ENCODE peak calls at places on chromosomes 7 and 10, in six cellular contexts. O is neuronal stem cell, R is fibroblast of lung, X is mammary epithelial cell, Z is MM.1S, W is K562. U is an unnamed sample.

GRCh38 chr7:15687645-15688025 is 1.2 kb upstream of the MEOX2 start:
- DNase-seq in X (no peak), Z (no peak), O (peak), R (no peak), W (no peak), U (no peak)

GRCh38 chr7:71846160-71846559 is 566.0 kb downstream of the CALN1 start:
- DNase-seq in X (no peak), W (no peak), O (peak), R (no peak), Z (no peak), U (no peak)

GRCh38 chr7:116560021-116560970 is 35.5 kb downstream of the CAV1 start:
- DNase-seq in X (no peak), O (peak), R (peak), Z (no peak), W (no peak), U (no peak)

GRCh38 chr7:150973571-150974451 is 4.3 kb downstream of the KCNH2 start:
- DNase-seq in W (peak), Z (peak), O (no peak), R (no peak), X (no peak), U (peak)

GRCh38 chr7:44142028-44142427 is 896 bp upstream of the MYL7 start:
- DNase-seq in R (no peak), X (no peak), O (no peak), W (no peak), Z (no peak), U (no peak)

GRCh38 chr7:29017666-29018065 is 59.5 kb upstream of the TRIL start:
- DNase-seq in O (no peak), X (no peak), R (peak), Z (no peak), W (no peak), U (no peak)

GRCh38 chr7:133681529-133681928 is 428.7 kb downstream of the EXOC4 start:
- DNase-seq in R (no peak), Z (no peak), W (no peak), X (no peak), O (no peak), U (no peak)

GRCh38 chr7:112484671-112485097 is 3.9 kb downstream of the LSMEM1 start:
- DNase-seq in R (peak), O (no peak), W (no peak), Z (no peak), X (peak), U (no peak)

GRCh38 chr10:100999742-101000601 is at the start of gene LZTS2:
- DNase-seq in Z (peak), X (peak), R (no peak), O (no peak), W (peak), U (no peak)

GRCh38 chr10:98296514-98296913 is 28.5 kb upstream of the LOXL4 start:
- DNase-seq in W (no peak), X (peak), Z (no peak), O (no peak), R (no peak), U (no peak)

GRCh38 chr10:92839191-92840085 is 8.9 kb upstream of the EXOC6 start:
- DNase-seq in W (peak), Z (peak), O (no peak), R (peak), X (no peak), U (peak)

GRCh38 chr10:28763471-28763870 is 86.2 kb downstream of the BAMBI start:
- DNase-seq in O (peak), X (no peak), R (peak), Z (no peak), W (no peak), U (no peak)

GRCh38 chr10:63603709-63604445 is 82.7 kb downstream of the REEP3 start:
- DNase-seq in X (no peak), O (no peak), W (no peak), R (peak), Z (peak), U (no peak)

GRCh38 chr10:3068201-3068967 is 1.0 kb downstream of the PFKP start:
- DNase-seq in O (no peak), R (peak), X (peak), Z (no peak), W (peak), U (peak)

GRCh38 chr7:141014091-141014490 is 661 bp downstream of the MRPS33 start:
- DNase-seq in W (peak), O (peak), Z (no peak), R (peak), X (no peak), U (peak)

GRCh38 chr7:113891828-113892227 is 27.0 kb downstream of the PPP1R3A start:
- DNase-seq in X (peak), Z (no peak), W (no peak), O (no peak), R (peak), U (no peak)

GRCh38 chr7:41814888-41815287 is 112.0 kb upstream of the INHBA start:
- DNase-seq in O (no peak), X (no peak), Z (no peak), R (no peak), W (no peak), U (no peak)

GRCh38 chr7:141039366-141039765 is 24.6 kb upstream of the MRPS33 start:
- DNase-seq in X (no peak), W (no peak), O (no peak), R (peak), Z (no peak), U (no peak)

GRCh38 chr7:155793720-155794119 is 18.5 kb downstream of the SHH start:
- DNase-seq in Z (no peak), X (no peak), W (no peak), R (no peak), O (no peak), U (no peak)

GRCh38 chr10:33336606-33337334 is 2.3 kb upstream of the NRP1 start:
- DNase-seq in X (peak), W (no peak), Z (no peak), O (peak), R (no peak), U (peak)

GRCh38 chr7:17392846-17393245 is 94.4 kb downstream of the AHR start:
- DNase-seq in W (no peak), X (no peak), R (peak), O (no peak), Z (no peak), U (no peak)

GRCh38 chr10:72685264-72685921 is 6.5 kb upstream of the MCU start:
- DNase-seq in Z (no peak), W (no peak), R (no peak), X (no peak), O (no peak), U (peak)

GRCh38 chr7:17370901-17371550 is 72.6 kb downstream of the AHR start:
- DNase-seq in X (no peak), O (no peak), R (peak), W (no peak), Z (no peak), U (no peak)

GRCh38 chr10:132519382-132520146 is 18.0 kb upstream of the INPP5A start:
- DNase-seq in R (no peak), Z (no peak), O (no peak), W (no peak), X (no peak), U (no peak)

GRCh38 chr7:43642897-43643630 is 60.2 kb downstream of the STK17A start:
- DNase-seq in O (no peak), Z (no peak), X (no peak), R (no peak), W (no peak), U (no peak)

GRCh38 chr7:87414400-87415188 is 60.9 kb downstream of the ABCB4 start:
- DNase-seq in X (no peak), R (peak), Z (no peak), O (no peak), W (no peak), U (no peak)

GRCh38 chr7:47458057-47458456 is 123.9 kb downstream of the TNS3 start:
- DNase-seq in X (peak), O (no peak), Z (no peak), W (no peak), R (peak), U (no peak)

DNA sequence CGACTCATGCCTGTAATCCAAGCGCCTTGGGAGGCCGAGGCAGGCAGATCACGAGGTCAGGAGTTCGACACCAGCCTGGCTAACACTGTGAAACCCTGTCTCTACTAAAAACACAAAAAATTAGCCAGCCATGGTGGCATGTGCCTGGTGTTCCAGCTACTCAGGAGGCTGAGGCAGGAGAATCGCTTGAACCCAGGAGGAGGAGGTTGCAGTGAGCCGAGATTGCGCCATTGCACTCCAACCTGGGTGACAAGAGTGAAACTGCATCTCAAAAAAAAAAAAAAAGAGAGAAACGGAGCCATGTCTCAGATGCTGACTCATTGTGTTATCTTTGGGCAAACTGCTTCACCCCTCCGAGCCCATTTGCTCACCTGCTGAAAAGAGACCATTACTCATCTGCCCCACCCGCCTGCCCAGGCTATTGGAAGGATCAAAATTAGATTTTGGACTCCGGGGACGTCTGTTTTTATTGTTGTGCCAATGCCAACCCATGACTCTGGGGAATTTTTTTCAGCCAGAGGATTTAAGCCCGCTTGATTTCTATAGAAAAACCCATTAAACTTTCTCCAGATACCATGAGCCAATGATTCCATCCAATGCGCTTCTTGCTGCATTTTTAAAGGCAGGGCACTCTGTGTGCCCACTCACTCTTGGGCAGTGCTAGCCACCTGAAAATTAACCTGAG is 16.5 kb upstream of the KPNA7 start:
- DNase-seq in R (peak), Z (no peak), O (no peak), W (peak), X (peak), U (peak)
- H3K9ac ChIP-seq in R (no peak), Z (no peak), O (no peak), W (peak), X (peak), U (peak)

DNA sequence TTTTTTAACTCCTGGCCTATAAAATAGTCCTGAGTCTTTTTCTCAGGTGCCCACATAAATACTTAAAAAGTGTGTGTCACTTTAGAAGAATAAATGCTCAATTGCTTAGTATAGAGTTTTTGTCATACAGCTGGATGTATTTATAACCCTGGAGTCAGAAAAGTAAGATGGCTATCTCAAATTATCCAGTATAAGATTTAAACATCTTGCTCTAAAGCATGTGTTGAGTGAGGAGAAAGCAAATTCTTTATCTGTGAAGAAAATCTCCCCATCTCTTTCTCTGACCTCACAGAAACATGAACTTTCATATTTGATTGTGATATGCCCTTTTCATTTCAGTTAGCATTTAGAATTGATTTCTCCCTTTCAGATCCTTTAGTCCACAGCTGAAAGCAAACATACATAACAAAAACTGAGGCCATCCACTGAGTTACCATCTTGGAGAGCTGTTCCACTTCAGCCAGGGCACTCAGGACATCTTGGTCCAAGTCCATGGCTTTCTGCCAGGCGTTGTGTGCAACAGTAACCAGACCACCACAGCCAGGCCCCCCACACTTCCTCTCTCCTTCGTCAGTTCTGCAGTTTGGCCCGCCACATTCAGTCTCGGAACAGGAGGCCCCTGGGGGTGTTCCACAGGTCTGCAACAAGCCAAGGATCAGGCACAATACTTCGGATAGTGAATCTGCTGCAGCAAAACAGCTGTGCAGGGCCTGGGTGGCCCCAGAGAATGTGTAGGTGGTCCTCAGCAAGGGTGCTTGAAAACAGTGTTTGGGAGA is 40.9 kb downstream of the DLD start:
- DNase-seq in X (no peak), Z (no peak), W (no peak), R (no peak), O (no peak), U (no peak)
- H3K9ac ChIP-seq in X (no peak), Z (no peak), W (peak), R (no peak), O (no peak), U (no peak)

GRCh38 chr10:70271996-70272924 is 11.5 kb downstream of the NPFFR1 start:
- DNase-seq in R (no peak), X (no peak), Z (no peak), O (no peak), W (no peak), U (no peak)
- H3K9ac ChIP-seq in R (no peak), X (no peak), Z (no peak), O (no peak), W (peak), U (no peak)

GRCh38 chr7:55568613-55569268 is 3.6 kb downstream of the VOPP1 start:
- DNase-seq in R (peak), X (no peak), W (no peak), Z (no peak), O (no peak), U (no peak)

GRCh38 chr7:55570218-55570873 is 2.0 kb downstream of the VOPP1 start:
- DNase-seq in W (no peak), X (no peak), Z (peak), R (peak), O (no peak), U (no peak)

GRCh38 chr7:55570939-55571338 is 1.4 kb downstream of the VOPP1 start:
- DNase-seq in R (peak), X (peak), W (no peak), O (no peak), Z (no peak), U (no peak)

GRCh38 chr7:55569269-55569663 is 3.0 kb downstream of the VOPP1 start:
- DNase-seq in W (no peak), O (no peak), Z (no peak), X (no peak), R (no peak), U (no peak)

GRCh38 chr7:55569797-55570196 is 2.5 kb downstream of the VOPP1 start:
- DNase-seq in W (no peak), R (no peak), O (no peak), Z (peak), X (no peak), U (no peak)
- H3K9ac ChIP-seq in W (peak), R (no peak), O (no peak), Z (peak), X (no peak), U (peak)

GRCh38 chr10:110411047-110411410 is 86.7 kb upstream of the DUSP5 start:
- DNase-seq in Z (no peak), X (no peak), O (no peak), W (no peak), R (peak), U (no peak)
- H3K9ac ChIP-seq in Z (no peak), X (peak), O (no peak), W (peak), R (peak), U (no peak)

GRCh38 chr10:59362184-59362966 is at the start of gene FAM13C:
- DNase-seq in R (peak), O (peak), X (peak), Z (peak), W (no peak), U (peak)

GRCh38 chr10:59360605-59361515 is 1.5 kb downstream of the FAM13C start:
- DNase-seq in W (no peak), O (no peak), R (peak), X (peak), Z (no peak), U (no peak)

GRCh38 chr10:59362991-59363390 is 642 bp upstream of the FAM13C start:
- DNase-seq in W (no peak), O (peak), Z (no peak), R (peak), X (peak), U (peak)

GRCh38 chr10:59361659-59362183 is 628 bp downstream of the FAM13C start:
- DNase-seq in W (no peak), Z (no peak), R (peak), X (peak), O (no peak), U (no peak)

DNA sequence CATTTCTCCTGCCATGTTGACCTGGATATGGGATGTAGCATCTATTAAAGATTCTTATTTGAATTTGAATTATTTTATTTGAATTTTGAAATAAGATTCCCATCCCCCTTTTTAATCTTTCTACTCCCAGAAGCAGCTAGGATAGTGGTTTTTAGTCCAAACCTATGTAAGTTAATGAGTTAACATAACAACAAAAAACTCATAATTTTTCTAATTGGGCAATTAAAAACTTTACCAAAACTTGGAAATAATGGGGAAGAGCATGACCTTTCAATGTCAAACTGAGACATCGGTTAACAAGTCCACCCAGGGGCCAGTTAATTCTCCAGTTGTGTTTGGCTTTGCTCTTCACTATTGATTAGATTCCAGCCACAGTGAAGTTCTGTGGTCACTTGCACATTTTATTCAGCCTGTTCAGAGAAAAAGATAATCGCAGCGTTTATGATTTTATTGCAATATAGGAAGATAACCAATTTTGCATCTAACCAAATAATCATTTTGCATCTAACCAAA is 1.2 kb upstream of the FAM13C start:
- DNase-seq in R (no peak), O (no peak), W (no peak), X (no peak), Z (no peak), U (no peak)
- H3K9ac ChIP-seq in R (no peak), O (no peak), W (no peak), X (no peak), Z (no peak), U (no peak)